ENCODE peak calls at places on chromosomes 2 and 18, in four cellular contexts. Y, U, Z and T are unnamed samples.

GRCh38 chr2:20170646-20171250 is 54.2 kb downstream of the SDC1 start:
- DNase-seq in Y (no peak), U (no peak), Z (no peak), T (no peak)

GRCh38 chr18:56574827-56575226 is 63.6 kb downstream of the TXNL1 start:
- DNase-seq in Z (no peak), U (no peak), Y (no peak), T (no peak)

GRCh38 chr18:74139888-74140287 is 7.7 kb downstream of the FBXO15 start:
- DNase-seq in U (peak; percentile 39), Z (no peak), Y (no peak), T (no peak)

GRCh38 chr2:210617732-210618330 is 61.4 kb downstream of the CPS1 start:
- DNase-seq in Z (peak; percentile 52), Y (no peak), U (peak; percentile 27), T (no peak)

GRCh38 chr2:210007895-210008294 is 5.5 kb downstream of the RPE start:
- DNase-seq in Y (no peak), Z (no peak), U (peak; percentile 0), T (no peak)

GRCh38 chr2:170530284-170530745 is 184.8 kb upstream of the SP5 start:
- DNase-seq in Z (peak; percentile 77), Y (no peak), U (peak; percentile 60), T (no peak)

GRCh38 chr2:198127627-198128026 is 323.2 kb downstream of the PLCL1 start:
- DNase-seq in Y (no peak), U (peak; percentile 39), Z (peak; percentile 37), T (peak; percentile 47)

GRCh38 chr2:74548919-74549684 is 4.6 kb downstream of the LOXL3 start:
- DNase-seq in U (no peak), Y (peak; percentile 84), Z (peak; percentile 80), T (no peak)

GRCh38 chr2:177906041-177906718 is 166.4 kb downstream of the PDE11A start:
- DNase-seq in U (peak; percentile 19), Z (peak; percentile 90), Y (peak; percentile 75), T (peak; percentile 27)

GRCh38 chr2:236865052-236865451 is 220.6 kb upstream of the COPS8 start:
- DNase-seq in U (no peak), Z (no peak), Y (no peak), T (no peak)

GRCh38 chr2:85110991-85111560 is 22.1 kb upstream of the TCF7L1 start:
- DNase-seq in Y (no peak), Z (no peak), U (peak; percentile 64), T (no peak)

GRCh38 chr2:207334631-207335371 is 169.1 kb upstream of the KLF7 start:
- DNase-seq in Z (no peak), Y (no peak), U (peak; percentile 100), T (no peak)

GRCh38 chr2:222427606-222428320 is 3.4 kb downstream of the SGPP2 start:
- DNase-seq in Z (no peak), Y (no peak), U (no peak), T (no peak)

GRCh38 chr2:11750422-11750821 is 4.0 kb downstream of the LPIN1 start:
- DNase-seq in Y (no peak), U (no peak), Z (no peak), T (peak; percentile 80)

GRCh38 chr2:65077898-65078297 is 21.7 kb downstream of the CEP68 start:
- DNase-seq in U (no peak), Y (no peak), Z (no peak), T (no peak)

GRCh38 chr2:197079832-197080555 is 153.5 kb upstream of the PGAP1 start:
- DNase-seq in Z (peak; percentile 17), Y (no peak), U (peak; percentile 75), T (no peak)

GRCh38 chr18:3451989-3452749 is 2.2 kb downstream of the TGIF1 start:
- DNase-seq in U (peak; percentile 71), Y (peak; percentile 88), Z (peak; percentile 71), T (no peak)

GRCh38 chr2:85674417-85674816 is 6.4 kb upstream of the SFTPB start:
- DNase-seq in Z (no peak), U (no peak), Y (no peak), T (no peak)

GRCh38 chr18:40473221-40473620 is 1481.8 kb upstream of the PIK3C3 start:
- DNase-seq in Y (no peak), Z (no peak), U (peak; percentile 25), T (no peak)

GRCh38 chr2:145119225-145119624 is 599.3 kb upstream of the ZEB2 start:
- DNase-seq in Y (no peak), U (no peak), Z (no peak), T (no peak)

GRCh38 chr2:26187114-26187513 is 14.2 kb downstream of the GAREM2 start:
- DNase-seq in U (no peak), Z (peak; percentile 6), Y (no peak), T (no peak)

GRCh38 chr2:171410101-171410500 is 23.7 kb downstream of the METTL8 start:
- DNase-seq in Z (peak; percentile 71), Y (no peak), U (no peak), T (no peak)

GRCh38 chr18:3595282-3596273 is 145.6 kb downstream of the TGIF1 start:
- DNase-seq in U (peak; percentile 99), Y (no peak), Z (no peak), T (peak; percentile 13)

DNA sequence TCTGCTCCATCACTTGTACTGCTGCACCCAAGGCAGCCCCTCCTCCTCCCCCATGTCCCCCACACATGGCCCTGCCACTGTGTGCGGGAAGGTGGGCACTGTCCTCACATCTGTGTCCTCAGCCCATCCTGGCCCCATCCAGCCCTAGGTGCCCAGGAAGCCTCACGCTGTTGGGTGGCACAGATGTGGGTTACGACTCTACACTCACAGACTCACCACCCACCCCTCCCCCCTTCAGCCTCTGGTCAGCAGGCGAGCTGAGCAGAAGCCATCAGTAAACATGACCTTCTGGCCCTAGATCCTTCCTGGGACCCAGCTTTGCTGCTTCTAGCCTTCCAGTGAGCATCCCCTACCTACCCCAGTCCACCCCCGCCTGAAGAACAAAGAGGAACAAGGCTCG is 43.0 kb downstream of the ADCY3 start:
- DNase-seq in Y (no peak), Z (no peak), U (no peak), T (no peak)
- H3K4me1 ChIP-seq in Y (no peaks in the 10 kb centered on the region), Z (no peaks in the 10 kb centered on the region), U (no peaks in the 10 kb centered on the region), T (no peaks in the 10 kb centered on the region)

GRCh38 chr2:150469706-150470105 is 17.8 kb downstream of the RND3 start:
- DNase-seq in U (no peak), Z (no peak), Y (no peak), T (no peak)
- H3K4me1 ChIP-seq in U (peaks cover 58% of the 10 kb centered on the region), Z (peaks cover 3% of the 10 kb centered on the region), Y (no peaks in the 10 kb centered on the region), T (no peaks in the 10 kb centered on the region)

GRCh38 chr2:42788478-42788793 is 3.9 kb downstream of the HAAO start:
- DNase-seq in U (no peak), Z (no peak), Y (no peak), T (no peak)
- H3K4me1 ChIP-seq in U (peaks cover 4% of the 10 kb centered on the region), Z (peaks cover 8% of the 10 kb centered on the region), Y (peaks cover 13% of the 10 kb centered on the region), T (no peaks in the 10 kb centered on the region)

GRCh38 chr18:23212161-23212560 is 76.9 kb downstream of the CABLES1 start:
- DNase-seq in Z (no peak), Y (no peak), U (no peak), T (no peak)

GRCh38 chr18:23209796-23210195 is 74.5 kb downstream of the CABLES1 start:
- DNase-seq in U (no peak), Y (no peak), Z (no peak), T (no peak)

GRCh38 chr18:23210526-23210925 is 75.2 kb downstream of the CABLES1 start:
- DNase-seq in Z (no peak), U (no peak), Y (no peak), T (no peak)

GRCh38 chr18:23213200-23213599 is 77.9 kb downstream of the CABLES1 start:
- DNase-seq in Z (no peak), U (no peak), Y (no peak), T (no peak)

GRCh38 chr18:23211146-23211545 is 75.9 kb downstream of the CABLES1 start:
- DNase-seq in Y (no peak), Z (no peak), U (no peak), T (no peak)
- H3K4me1 ChIP-seq in Y (no peaks in the 10 kb centered on the region), Z (no peaks in the 10 kb centered on the region), U (peaks cover 8% of the 10 kb centered on the region), T (no peaks in the 10 kb centered on the region)

GRCh38 chr18:67677489-67677888 is 161.0 kb upstream of the DSEL start:
- DNase-seq in Z (no peak), Y (no peak), U (no peak), T (no peak)

GRCh38 chr18:67669993-67670671 is 153.6 kb upstream of the DSEL start:
- DNase-seq in U (peak; percentile 83), Y (no peak), Z (no peak), T (no peak)

GRCh38 chr18:67672719-67673118 is 156.2 kb upstream of the DSEL start:
- DNase-seq in Z (no peak), Y (no peak), U (no peak), T (no peak)

GRCh38 chr18:67672142-67672541 is 155.6 kb upstream of the DSEL start:
- DNase-seq in Y (no peak), Z (no peak), U (peak; percentile 8), T (no peak)
- H3K4me1 ChIP-seq in Y (no peaks in the 10 kb centered on the region), Z (peaks cover 7% of the 10 kb centered on the region), U (peaks cover 8% of the 10 kb centered on the region), T (no peaks in the 10 kb centered on the region)